ENCODE peak calls at places on chromosomes 11 and 22, in six cellular contexts. M is stimulated activated CD8-positive, alpha-beta memory T cell treated with anti-CD3 and anti-CD28 coated beads, Interleukin-4, amount 100 ng/mL, for 1 hour; T is body of pancreas; D is GM12891; P is ACHN; N is thoracic aorta. H is an unnamed sample.

GRCh38 chr22:44523981-44524759 is 26.1 kb upstream of the RTL6 start:
- DNase-seq in P (no peak), N (no peak), D (no peak), M (no peak), T (no peak), H (no peak)

GRCh38 chr11:1448166-1448825 is 38.3 kb downstream of the MOB2 start:
- DNase-seq in N (no peak), M (no peak), D (no peak), P (no peak), T (no peak), H (no peak)

GRCh38 chr22:49310354-49310753 is 517.3 kb downstream of the BRD1 start:
- DNase-seq in T (no peak), P (no peak), N (no peak), D (no peak), M (no peak), H (peak; percentile 5)

GRCh38 chr11:64643258-64643881 is 52.4 kb downstream of the SLC22A12 start:
- DNase-seq in D (no peak), N (no peak), M (no peak), P (no peak), T (peak; percentile 27), H (peak; percentile 84)

GRCh38 chr11:63951779-63952536 is 13.2 kb downstream of the NAA40 start:
- DNase-seq in M (no peak), D (no peak), T (no peak), N (no peak), P (no peak), H (no peak)

GRCh38 chr11:59102259-59102765 is 4.7 kb upstream of the FAM111B start:
- DNase-seq in P (peak; percentile 73), T (peak; percentile 54), N (peak; percentile 5), D (peak; percentile 50), M (no peak), H (no peak)

GRCh38 chr22:19127329-19128008 is 3.6 kb upstream of the TSSK2 start:
- DNase-seq in D (no peak), P (no peak), T (peak; percentile 93), M (no peak), N (no peak), H (no peak)

GRCh38 chr11:114448749-114449484 is 9.7 kb downstream of the REXO2 start:
- DNase-seq in M (no peak), P (no peak), T (no peak), N (no peak), D (no peak), H (no peak)

GRCh38 chr11:126722956-126723664 is 277.5 kb downstream of the KIRREL3 start:
- DNase-seq in N (no peak), D (no peak), M (no peak), P (no peak), T (no peak), H (no peak)

GRCh38 chr11:119759324-119759723 is 30.3 kb upstream of the NECTIN1 start:
- DNase-seq in T (no peak), P (peak; percentile 38), N (no peak), D (no peak), M (no peak), H (no peak)

GRCh38 chr22:37431811-37432707 is 4.8 kb upstream of the ELFN2 start:
- DNase-seq in N (no peak), M (no peak), T (no peak), D (no peak), P (peak; percentile 98), H (peak; percentile 69)

GRCh38 chr11:3150726-3151125 is 14.4 kb downstream of the OSBPL5 start:
- DNase-seq in M (no peak), T (no peak), D (no peak), N (no peak), P (no peak), H (no peak)

GRCh38 chr22:21074092-21074715 is 28.5 kb downstream of the LRRC74B start:
- DNase-seq in D (no peak), T (no peak), N (no peak), M (no peak), P (peak; percentile 8), H (no peak)

GRCh38 chr11:66986178-66986545 is 11.1 kb downstream of the C11orf86 start:
- DNase-seq in N (no peak), T (peak; percentile 59), M (no peak), D (no peak), P (no peak), H (no peak)

GRCh38 chr22:38222797-38223119 is 21.0 kb downstream of the MAFF start:
- DNase-seq in D (no peak), N (no peak), T (no peak), M (no peak), P (no peak), H (no peak)

GRCh38 chr11:1925373-1926155 is 6.1 kb downstream of the TNNT3 start:
- DNase-seq in P (no peak), T (no peak), D (no peak), M (no peak), N (no peak), H (no peak)

GRCh38 chr11:129700701-129701100 is 114.9 kb upstream of the TMEM45B start:
- DNase-seq in N (no peak), P (no peak), D (no peak), T (no peak), M (no peak), H (no peak)

GRCh38 chr11:26599421-26599820 is 27.4 kb upstream of the MUC15 start:
- DNase-seq in T (no peak), N (no peak), M (no peak), P (no peak), D (no peak), H (no peak)

GRCh38 chr22:23239429-23239828 is 59.1 kb downstream of the BCR start:
- DNase-seq in P (no peak), T (no peak), N (no peak), M (no peak), D (no peak), H (no peak)

GRCh38 chr22:48876951-48877350 is 950.7 kb downstream of the BRD1 start:
- DNase-seq in N (no peak), D (no peak), M (no peak), T (no peak), P (no peak), H (no peak)

GRCh38 chr22:22833059-22833458 is 54.6 kb upstream of the IGLL5 start:
- DNase-seq in M (no peak), D (no peak), P (no peak), T (no peak), N (no peak), H (no peak)

GRCh38 chr22:46798366-46799057 is 36.1 kb downstream of the TBC1D22A start:
- DNase-seq in P (peak; percentile 61), M (peak; percentile 44), T (peak; percentile 80), D (peak; percentile 66), N (no peak), H (peak; percentile 38)